ENCODE peak calls at places on chromosomes 12 and 14, in six cellular contexts. One of them, this sample, is unnamed.

GRCh38 chr12:79407671-79408622 is 282.8 kb downstream of the PAWR start:
- DNase-seq in tibial artery: peak; percentile 27
- DNase-seq in neural progenitor cell: peak; percentile 72
- DNase-seq in small intestine: peak; percentile 72
- DNase-seq in left ventricle myocardium inferior: peak; percentile 16
- DNase-seq in cardiac muscle cell: peak; percentile 85
- DNase-seq in this sample: peak; percentile 71

GRCh38 chr12:68958337-68958736 is 25.4 kb upstream of the CPM start:
- DNase-seq in tibial artery: no peak
- DNase-seq in neural progenitor cell: no peak
- DNase-seq in small intestine: no peak
- DNase-seq in left ventricle myocardium inferior: no peak
- DNase-seq in cardiac muscle cell: no peak
- DNase-seq in this sample: no peak

GRCh38 chr14:62189698-62190097 is 427.5 kb downstream of the SNAPC1 start:
- DNase-seq in tibial artery: no peak
- DNase-seq in neural progenitor cell: no peak
- DNase-seq in small intestine: no peak
- DNase-seq in left ventricle myocardium inferior: no peak
- DNase-seq in cardiac muscle cell: no peak
- DNase-seq in this sample: no peak

GRCh38 chr12:26633591-26634210 is 199.3 kb downstream of the ITPR2 start:
- DNase-seq in tibial artery: no peak
- DNase-seq in neural progenitor cell: no peak
- DNase-seq in small intestine: no peak
- DNase-seq in left ventricle myocardium inferior: no peak
- DNase-seq in cardiac muscle cell: no peak
- DNase-seq in this sample: no peak

GRCh38 chr12:53975019-53975815 is 463 bp upstream of the HOTAIR start:
- DNase-seq in tibial artery: no peak
- DNase-seq in neural progenitor cell: peak; percentile 74
- DNase-seq in small intestine: no peak
- DNase-seq in left ventricle myocardium inferior: no peak
- DNase-seq in cardiac muscle cell: no peak
- DNase-seq in this sample: no peak

GRCh38 chr12:49422038-49422575 is 54.8 kb downstream of the SPATS2 start:
- DNase-seq in tibial artery: no peak
- DNase-seq in neural progenitor cell: no peak
- DNase-seq in small intestine: no peak
- DNase-seq in left ventricle myocardium inferior: no peak
- DNase-seq in cardiac muscle cell: no peak
- DNase-seq in this sample: no peak

GRCh38 chr12:2582631-2583616 is 211.8 kb upstream of the FKBP4 start:
- DNase-seq in tibial artery: peak; percentile 42
- DNase-seq in neural progenitor cell: peak; percentile 83
- DNase-seq in small intestine: peak; percentile 61
- DNase-seq in left ventricle myocardium inferior: peak; percentile 75
- DNase-seq in cardiac muscle cell: peak; percentile 85
- DNase-seq in this sample: no peak

GRCh38 chr12:122078141-122079037 is at the start of gene MLXIP:
- DNase-seq in tibial artery: peak; percentile 90
- DNase-seq in neural progenitor cell: peak; percentile 97
- DNase-seq in small intestine: peak; percentile 94
- DNase-seq in left ventricle myocardium inferior: peak; percentile 95
- DNase-seq in cardiac muscle cell: peak; percentile 95
- DNase-seq in this sample: no peak

GRCh38 chr12:12720637-12721250 is 3.6 kb downstream of the CDKN1B start:
- DNase-seq in tibial artery: no peak
- DNase-seq in neural progenitor cell: no peak
- DNase-seq in small intestine: peak; percentile 40
- DNase-seq in left ventricle myocardium inferior: no peak
- DNase-seq in cardiac muscle cell: no peak
- DNase-seq in this sample: no peak

GRCh38 chr12:78146365-78146772 is 315.7 kb downstream of the NAV3 start:
- DNase-seq in tibial artery: no peak
- DNase-seq in neural progenitor cell: peak; percentile 50
- DNase-seq in small intestine: peak; percentile 10
- DNase-seq in left ventricle myocardium inferior: no peak
- DNase-seq in cardiac muscle cell: peak; percentile 59
- DNase-seq in this sample: no peak

GRCh38 chr12:105120551-105120950 is 13.0 kb downstream of the WASHC4 start:
- DNase-seq in tibial artery: no peak
- DNase-seq in neural progenitor cell: no peak
- DNase-seq in small intestine: no peak
- DNase-seq in left ventricle myocardium inferior: no peak
- DNase-seq in cardiac muscle cell: no peak
- DNase-seq in this sample: no peak

GRCh38 chr12:6603095-6603567 is 4.0 kb downstream of the CHD4 start:
- DNase-seq in tibial artery: peak; percentile 62
- DNase-seq in neural progenitor cell: peak; percentile 46
- DNase-seq in small intestine: no peak
- DNase-seq in left ventricle myocardium inferior: peak; percentile 64
- DNase-seq in cardiac muscle cell: peak; percentile 36
- DNase-seq in this sample: no peak
- H3K27ac ChIP-seq in tibial artery: peak overlapping the region; percentile 100
- H3K27ac ChIP-seq in neural progenitor cell: peak overlapping the region; percentile 13
- H3K27ac ChIP-seq in small intestine: no peak overlapping the region
- H3K27ac ChIP-seq in left ventricle myocardium inferior: peak overlapping the region; percentile 99
- H3K27ac ChIP-seq in cardiac muscle cell: peak overlapping the region; percentile 52
- H3K27ac ChIP-seq in this sample: peak overlapping the region; percentile 5

GRCh38 chr12:93786669-93787397 is 109.7 kb downstream of the CRADD start:
- DNase-seq in tibial artery: no peak
- DNase-seq in neural progenitor cell: no peak
- DNase-seq in small intestine: no peak
- DNase-seq in left ventricle myocardium inferior: no peak
- DNase-seq in cardiac muscle cell: no peak
- DNase-seq in this sample: no peak
- H3K27ac ChIP-seq in tibial artery: peak overlapping the region; percentile 72
- H3K27ac ChIP-seq in neural progenitor cell: no peak overlapping the region
- H3K27ac ChIP-seq in small intestine: no peak overlapping the region
- H3K27ac ChIP-seq in left ventricle myocardium inferior: peak overlapping the region; percentile 87
- H3K27ac ChIP-seq in cardiac muscle cell: no peak overlapping the region
- H3K27ac ChIP-seq in this sample: no peak overlapping the region

GRCh38 chr12:96033549-96034389 is 1.6 kb downstream of the LTA4H start:
- DNase-seq in tibial artery: no peak
- DNase-seq in neural progenitor cell: no peak
- DNase-seq in small intestine: peak; percentile 88
- DNase-seq in left ventricle myocardium inferior: no peak
- DNase-seq in cardiac muscle cell: no peak
- DNase-seq in this sample: no peak
- H3K27ac ChIP-seq in tibial artery: peak overlapping the region; percentile 95
- H3K27ac ChIP-seq in neural progenitor cell: no peak overlapping the region
- H3K27ac ChIP-seq in small intestine: no peak overlapping the region
- H3K27ac ChIP-seq in left ventricle myocardium inferior: peak overlapping the region; percentile 88
- H3K27ac ChIP-seq in cardiac muscle cell: peak overlapping the region; percentile 55
- H3K27ac ChIP-seq in this sample: no peak overlapping the region

GRCh38 chr12:47888127-47888819 is 16.5 kb downstream of the VDR start:
- DNase-seq in tibial artery: no peak
- DNase-seq in neural progenitor cell: no peak
- DNase-seq in small intestine: peak; percentile 66
- DNase-seq in left ventricle myocardium inferior: no peak
- DNase-seq in cardiac muscle cell: peak; percentile 21
- DNase-seq in this sample: no peak
- H3K27ac ChIP-seq in tibial artery: no peak overlapping the region
- H3K27ac ChIP-seq in neural progenitor cell: no peak overlapping the region
- H3K27ac ChIP-seq in small intestine: no peak overlapping the region
- H3K27ac ChIP-seq in left ventricle myocardium inferior: no peak overlapping the region
- H3K27ac ChIP-seq in cardiac muscle cell: no peak overlapping the region
- H3K27ac ChIP-seq in this sample: no peak overlapping the region

GRCh38 chr12:87234898-87235297 is 794.3 kb downstream of the C12orf50 start:
- DNase-seq in tibial artery: no peak
- DNase-seq in neural progenitor cell: no peak
- DNase-seq in small intestine: no peak
- DNase-seq in left ventricle myocardium inferior: no peak
- DNase-seq in cardiac muscle cell: no peak
- DNase-seq in this sample: no peak
- H3K27ac ChIP-seq in tibial artery: no peak overlapping the region
- H3K27ac ChIP-seq in neural progenitor cell: no peak overlapping the region
- H3K27ac ChIP-seq in small intestine: no peak overlapping the region
- H3K27ac ChIP-seq in left ventricle myocardium inferior: no peak overlapping the region
- H3K27ac ChIP-seq in cardiac muscle cell: no peak overlapping the region
- H3K27ac ChIP-seq in this sample: no peak overlapping the region

GRCh38 chr12:32151081-32151480 is 44.4 kb downstream of the BICD1 start:
- DNase-seq in tibial artery: no peak
- DNase-seq in neural progenitor cell: no peak
- DNase-seq in small intestine: no peak
- DNase-seq in left ventricle myocardium inferior: no peak
- DNase-seq in cardiac muscle cell: no peak
- DNase-seq in this sample: no peak

GRCh38 chr12:32149489-32149888 is 42.8 kb downstream of the BICD1 start:
- DNase-seq in tibial artery: no peak
- DNase-seq in neural progenitor cell: no peak
- DNase-seq in small intestine: no peak
- DNase-seq in left ventricle myocardium inferior: no peak
- DNase-seq in cardiac muscle cell: no peak
- DNase-seq in this sample: no peak

GRCh38 chr12:32148372-32148771 is 41.7 kb downstream of the BICD1 start:
- DNase-seq in tibial artery: no peak
- DNase-seq in neural progenitor cell: no peak
- DNase-seq in small intestine: no peak
- DNase-seq in left ventricle myocardium inferior: no peak
- DNase-seq in cardiac muscle cell: no peak
- DNase-seq in this sample: no peak

GRCh38 chr12:32145096-32145495 is 38.4 kb downstream of the BICD1 start:
- DNase-seq in tibial artery: no peak
- DNase-seq in neural progenitor cell: no peak
- DNase-seq in small intestine: no peak
- DNase-seq in left ventricle myocardium inferior: no peak
- DNase-seq in cardiac muscle cell: no peak
- DNase-seq in this sample: no peak

DNA sequence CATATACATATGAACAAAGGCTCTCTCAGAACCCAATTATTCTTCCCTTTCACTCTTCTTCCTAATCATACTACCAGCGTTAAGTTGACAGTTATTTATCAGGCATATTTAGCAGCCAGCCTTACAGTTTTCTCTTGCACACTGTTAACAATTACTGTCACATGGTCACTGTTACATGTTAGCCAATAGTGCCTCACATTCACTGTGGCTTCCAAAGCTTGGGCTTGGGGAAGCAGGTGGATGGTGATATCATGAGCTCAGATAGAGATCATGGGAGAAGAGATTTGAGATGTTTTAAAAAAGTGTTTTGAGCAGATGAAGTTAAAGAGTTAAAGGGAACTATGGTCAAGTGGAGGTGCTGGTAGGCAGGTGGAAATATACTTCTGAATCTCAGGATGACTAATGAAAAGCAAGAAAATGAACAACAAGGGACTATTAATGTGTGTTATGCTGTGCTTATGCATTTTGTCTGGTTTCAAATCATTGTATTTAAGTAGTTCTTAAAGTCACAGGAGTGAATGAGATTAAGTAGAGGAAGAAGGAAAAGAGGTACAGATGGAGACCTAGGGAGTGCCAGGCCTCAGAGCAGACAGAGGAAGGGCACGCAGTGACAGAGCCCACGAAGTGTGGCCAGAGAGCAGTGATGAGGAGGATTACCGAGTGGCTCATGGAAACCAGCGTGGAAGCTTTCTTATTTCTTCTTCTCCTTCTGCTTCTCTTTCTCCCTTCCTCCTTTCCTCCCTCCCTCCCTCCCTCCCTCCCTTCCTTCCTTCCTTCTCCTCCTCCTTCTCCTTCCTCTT is 39.6 kb downstream of the BICD1 start:
- DNase-seq in tibial artery: no peak
- DNase-seq in neural progenitor cell: no peak
- DNase-seq in small intestine: no peak
- DNase-seq in left ventricle myocardium inferior: no peak
- DNase-seq in cardiac muscle cell: no peak
- DNase-seq in this sample: no peak
- H3K27ac ChIP-seq in tibial artery: no peak overlapping the region
- H3K27ac ChIP-seq in neural progenitor cell: no peak overlapping the region
- H3K27ac ChIP-seq in small intestine: no peak overlapping the region
- H3K27ac ChIP-seq in left ventricle myocardium inferior: no peak overlapping the region
- H3K27ac ChIP-seq in cardiac muscle cell: no peak overlapping the region
- H3K27ac ChIP-seq in this sample: no peak overlapping the region

This sample was measured in SK-N-MC.